ENCODE peak calls at places on chromosomes 16 and 17, in four cellular contexts. Z is GM12878, E is HepG2, J is endothelial cell of umbilical vein. P is an unnamed sample. For H3K36me3 and H3K79me2, the result is how much of the 10 kb centered on the place peaks cover.

GRCh38 chr16:49833055-49833454 is 22.9 kb downstream of the ZNF423 start:
- DNase-seq in Z (no peak), J (peak), E (no peak), P (no peak)

GRCh38 chr16:59213952-59214351 is 479.8 kb upstream of the GOT2 start:
- DNase-seq in J (no peak), E (no peak), Z (no peak), P (no peak)

GRCh38 chr16:86240716-86241363 is 269.5 kb upstream of the FOXF1 start:
- DNase-seq in Z (no peak), E (no peak), J (no peak), P (no peak)

GRCh38 chr16:50235581-50235980 is 30.8 kb upstream of the ADCY7 start:
- DNase-seq in E (no peak), J (no peak), Z (no peak), P (peak)

GRCh38 chr16:30874244-30874820 is 19.5 kb downstream of the BCL7C start:
- DNase-seq in E (no peak), J (no peak), Z (no peak), P (no peak)

GRCh38 chr17:8312251-8312650 is 2.2 kb downstream of the ARHGEF15 start:
- DNase-seq in Z (no peak), E (no peak), J (no peak), P (no peak)

GRCh38 chr17:50209472-50210248 is 8.2 kb upstream of the COL1A1 start:
- DNase-seq in E (no peak), Z (no peak), J (no peak), P (no peak)

GRCh38 chr16:106623-107324 is 28.7 kb downstream of the MPG start:
- DNase-seq in E (peak), J (peak), Z (no peak), P (peak)

GRCh38 chr17:69066482-69066881 is 5.8 kb upstream of the ABCA9 start:
- DNase-seq in Z (no peak), J (no peak), E (no peak), P (no peak)

GRCh38 chr16:87835882-87836331 is 33.4 kb downstream of the SLC7A5 start:
- DNase-seq in E (no peak), J (no peak), Z (no peak), P (no peak)

GRCh38 chr16:546909-547770 is 13.1 kb upstream of the PRR35 start:
- DNase-seq in E (no peak), J (peak), Z (no peak), P (no peak)

GRCh38 chr17:63150994-63151464 is 185.0 kb downstream of the TANC2 start:
- DNase-seq in Z (no peak), J (no peak), E (no peak), P (no peak)

GRCh38 chr16:66903544-66904427 is 14.9 kb downstream of the CDH16 start:
- DNase-seq in J (no peak), Z (no peak), E (no peak), P (no peak)

GRCh38 chr16:54822502-54823291 is 108.0 kb upstream of the IRX5 start:
- DNase-seq in E (no peak), Z (no peak), J (no peak), P (no peak)

GRCh38 chr16:19566362-19566761 is 10.9 kb downstream of the VPS35L start:
- DNase-seq in J (no peak), E (no peak), Z (no peak), P (no peak)

GRCh38 chr17:81422776-81423697 is 27.8 kb downstream of the BAHCC1 start:
- DNase-seq in E (peak), Z (no peak), J (peak), P (peak)

GRCh38 chr17:1001640-1002411 is 4.9 kb downstream of the TIMM22 start:
- DNase-seq in Z (no peak), E (no peak), J (no peak), P (no peak)

GRCh38 chr17:1010586-1010985 is 13.7 kb downstream of the TIMM22 start:
- DNase-seq in J (no peak), E (no peak), Z (no peak), P (no peak)

GRCh38 chr17:83128306-83129240 is 49.2 kb downstream of the METRNL start:
- DNase-seq in E (no peak), J (no peak), Z (no peak), P (no peak)

GRCh38 chr17:51259574-51260236 is at the start of gene MBTD1:
- DNase-seq in Z (no peak), J (peak), E (peak), P (peak)

GRCh38 chr17:51260960-51261958 is 913 bp downstream of the UTP18 start:
- DNase-seq in Z (no peak), E (peak), J (peak), P (no peak)

GRCh38 chr17:51260237-51260959 is at the start of gene UTP18:
- DNase-seq in E (peak), J (peak), Z (peak), P (peak)

GRCh38 chr17:51258756-51259573 is 884 bp downstream of the MBTD1 start:
- DNase-seq in Z (no peak), J (peak), E (peak), P (peak)

DNA sequence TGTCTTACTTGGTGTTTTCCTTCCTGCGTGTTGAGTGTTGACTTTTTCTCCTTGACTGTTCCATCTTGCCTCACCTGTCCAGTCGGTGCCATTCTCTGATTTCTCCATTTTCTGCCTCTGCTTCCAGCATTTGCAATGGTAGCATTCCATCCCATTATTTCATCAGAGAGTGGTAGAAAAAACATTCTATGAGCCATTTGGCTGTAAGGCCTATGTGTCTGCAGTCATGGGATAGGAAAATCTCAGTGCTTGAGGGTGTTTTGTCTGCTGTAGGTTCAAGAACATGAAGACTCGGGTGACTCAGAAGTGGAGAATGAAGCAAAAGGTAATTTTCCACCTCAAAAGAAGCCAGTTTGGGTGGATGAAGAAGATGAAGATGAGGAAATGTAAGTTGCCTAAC is 2.7 kb downstream of the UTP18 start:
- DNase-seq in E (no peak), J (no peak), Z (no peak), P (no peak)
- H3K36me3 ChIP-seq in E (under half), J (under half), Z (under half), P (under half)

DNA sequence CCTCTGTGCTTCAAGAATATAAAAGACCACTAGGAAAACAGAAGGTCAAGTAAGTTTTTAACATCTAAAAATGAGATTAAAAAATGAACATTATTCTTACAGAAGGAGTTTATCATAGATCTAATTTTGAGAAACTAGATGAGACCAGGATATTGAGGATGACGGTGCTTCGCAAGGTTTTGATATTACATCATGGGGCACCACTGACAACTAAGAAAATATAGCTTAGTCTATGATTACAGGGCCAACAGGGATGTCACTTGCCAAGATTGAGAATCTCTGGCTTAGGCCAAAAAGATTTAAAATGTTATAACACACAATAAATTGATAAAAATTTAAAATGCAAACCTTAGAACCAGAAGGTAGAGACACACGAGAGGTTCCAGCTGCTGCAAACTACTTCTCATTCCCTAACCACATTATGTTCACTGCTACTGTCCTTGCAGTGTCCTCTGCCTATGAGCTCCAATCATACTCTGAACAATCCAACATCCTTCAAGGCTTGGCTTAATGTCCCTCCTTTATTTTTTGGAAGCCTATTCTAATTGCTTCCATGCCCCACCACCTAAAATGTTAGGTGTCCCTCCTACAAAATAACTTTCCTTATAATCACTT is 33.2 kb downstream of the USP32 start:
- DNase-seq in E (no peak), Z (no peak), J (no peak), P (no peak)
- H3K79me2 ChIP-seq in E (under half), Z (under half), J (under half), P (under half)

DNA sequence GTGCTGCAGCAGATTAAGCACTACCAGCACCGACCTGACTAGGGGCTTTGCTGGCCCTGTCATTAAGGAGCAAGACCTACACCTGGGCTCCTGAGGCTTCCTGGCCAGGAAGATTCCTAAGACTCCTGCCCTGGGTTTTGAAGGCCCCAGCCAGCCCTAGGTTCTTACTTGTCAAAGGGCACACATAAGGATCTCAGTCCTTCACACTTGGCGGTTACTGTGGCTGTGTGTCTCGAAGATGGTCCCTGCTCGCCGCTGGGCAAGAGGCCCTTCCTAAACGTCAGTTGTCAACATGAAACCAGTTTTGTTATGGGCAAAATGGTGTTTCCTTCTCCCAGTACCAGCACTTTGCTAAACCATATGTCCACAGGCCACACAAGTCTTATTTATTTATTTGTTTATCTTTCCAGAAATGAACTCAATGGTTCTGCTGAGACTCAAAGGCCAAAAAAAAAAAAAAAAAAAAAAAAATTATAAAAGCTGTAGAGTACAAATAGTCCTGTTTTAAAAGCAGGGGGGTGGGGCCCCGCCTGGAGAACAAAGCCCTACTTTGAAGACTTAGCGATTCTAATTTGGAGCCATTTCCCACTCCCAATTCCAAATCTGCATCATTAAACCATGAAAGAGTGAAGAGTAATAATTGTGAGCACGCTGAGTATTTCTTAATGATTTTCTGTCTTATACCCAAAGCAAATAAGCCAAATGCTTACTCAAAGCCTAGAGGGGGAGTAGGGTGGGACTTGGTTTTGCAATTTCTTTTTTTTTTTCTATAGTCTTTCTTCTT is 470.4 kb downstream of the TOX3 start:
- DNase-seq in E (no peak), Z (no peak), J (no peak), P (no peak)
- H3K27ac ChIP-seq in E (no peak), Z (no peak), J (no peak), P (no peak)

DNA sequence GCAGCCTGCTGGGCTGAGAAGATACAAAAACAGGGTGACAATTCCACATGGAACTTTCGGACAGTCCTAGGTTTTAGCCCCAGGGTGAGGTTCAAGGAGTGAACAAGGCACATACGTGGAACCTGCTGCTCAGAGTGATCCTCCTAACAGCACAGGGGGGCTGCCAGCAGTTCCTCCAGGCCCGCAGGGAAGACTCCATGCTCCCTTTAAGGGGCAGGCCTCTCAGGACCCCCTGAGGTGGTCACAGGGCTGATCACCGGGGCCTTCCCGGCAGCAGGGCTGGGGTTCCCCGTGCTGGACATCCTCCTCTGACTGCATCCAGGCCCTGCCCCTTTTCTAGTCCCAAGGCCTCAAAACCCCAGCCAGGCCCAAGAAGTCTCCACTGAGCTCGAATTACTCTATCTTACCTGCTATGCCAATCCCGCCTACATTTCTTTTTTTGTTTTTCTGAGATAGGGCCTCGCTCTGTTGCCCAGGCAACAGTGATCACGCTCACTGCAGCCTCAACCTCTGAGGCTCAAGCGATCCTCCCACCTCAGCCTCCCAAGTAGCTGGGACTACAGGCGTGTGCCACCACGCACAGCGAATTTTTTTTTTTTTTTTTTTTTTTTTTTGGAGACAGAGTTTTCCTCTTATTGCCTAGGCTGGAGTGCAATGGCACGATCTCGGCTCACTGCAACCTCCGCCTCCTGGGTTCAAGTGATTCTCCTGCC is 10.4 kb downstream of the CANT1 start:
- DNase-seq in E (no peak), Z (no peak), J (no peak), P (no peak)
- H3K36me3 ChIP-seq in E (under half), Z (under half), J (under half), P (under half)

DNA sequence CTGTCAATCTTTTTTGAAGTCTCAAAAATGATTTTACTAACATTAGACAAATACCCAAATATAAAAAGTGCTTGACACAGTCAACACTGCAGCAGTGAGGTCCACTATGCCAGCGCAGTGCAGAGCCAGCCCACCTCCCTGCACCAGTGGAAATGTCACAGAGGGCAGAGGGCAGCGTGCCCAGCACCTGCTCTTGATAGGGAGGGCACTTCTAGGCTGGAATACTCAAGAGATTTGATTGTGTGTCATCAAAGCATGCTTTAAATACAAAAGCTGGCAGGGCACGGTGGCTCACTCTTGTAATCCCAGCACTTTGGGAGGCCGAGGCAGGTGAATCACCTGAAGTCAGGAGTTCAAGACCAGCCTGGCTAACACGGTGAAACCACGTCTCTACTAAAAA is 136.0 kb downstream of the ANKRD11 start:
- DNase-seq in J (no peak), E (no peak), Z (no peak), P (no peak)
- H3K79me2 ChIP-seq in J (half or more), E (half or more), Z (half or more), P (half or more)

DNA sequence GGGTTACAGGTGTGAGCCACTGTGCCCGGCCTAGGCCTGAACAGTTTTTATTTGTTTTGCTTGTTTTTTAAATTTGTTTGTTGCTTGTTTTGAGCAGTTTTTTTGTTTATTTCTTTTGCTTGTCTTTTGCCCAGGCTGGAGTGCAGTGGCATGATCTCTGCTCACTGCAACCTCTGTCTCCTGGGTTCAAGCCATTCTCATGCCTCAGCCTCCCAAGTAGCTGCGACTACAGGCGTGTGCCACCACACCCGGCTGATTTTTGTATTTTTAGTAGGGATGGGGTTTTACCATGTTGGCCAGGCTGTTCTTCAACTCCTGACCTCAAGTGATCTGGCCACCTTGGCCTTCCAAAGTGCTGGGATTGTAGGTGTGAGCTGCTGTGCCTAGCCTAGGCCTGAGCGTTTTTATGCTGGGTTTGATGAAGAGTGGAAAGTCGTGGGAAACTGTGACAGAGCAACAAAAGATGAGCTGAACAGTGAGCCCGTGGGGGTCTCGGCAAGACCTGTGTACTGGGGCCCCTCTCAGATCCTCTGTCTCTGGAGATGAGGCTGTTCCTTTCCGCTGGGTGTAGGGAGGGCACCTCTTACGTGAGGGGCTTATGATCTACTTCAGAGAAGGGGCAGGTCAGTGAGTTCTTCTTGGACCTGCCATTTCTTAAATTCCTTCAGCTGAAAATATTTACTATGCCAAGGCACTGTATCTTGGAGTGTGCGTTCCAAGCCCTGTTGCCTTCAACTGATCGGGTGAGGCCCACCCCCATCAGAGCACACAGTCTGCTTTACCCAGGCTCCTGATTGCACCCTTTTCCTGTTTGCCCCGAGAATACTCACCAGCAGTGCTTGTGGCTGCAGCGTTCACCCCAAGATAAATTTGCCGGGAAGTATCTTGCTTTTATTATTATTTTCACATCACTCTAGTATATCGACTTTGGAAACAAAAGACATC is 322.1 kb downstream of the SEC14L1 start:
- DNase-seq in E (no peak), Z (no peak), J (no peak), P (no peak)
- H3K27ac ChIP-seq in E (peak), Z (peak), J (no peak), P (no peak)

DNA sequence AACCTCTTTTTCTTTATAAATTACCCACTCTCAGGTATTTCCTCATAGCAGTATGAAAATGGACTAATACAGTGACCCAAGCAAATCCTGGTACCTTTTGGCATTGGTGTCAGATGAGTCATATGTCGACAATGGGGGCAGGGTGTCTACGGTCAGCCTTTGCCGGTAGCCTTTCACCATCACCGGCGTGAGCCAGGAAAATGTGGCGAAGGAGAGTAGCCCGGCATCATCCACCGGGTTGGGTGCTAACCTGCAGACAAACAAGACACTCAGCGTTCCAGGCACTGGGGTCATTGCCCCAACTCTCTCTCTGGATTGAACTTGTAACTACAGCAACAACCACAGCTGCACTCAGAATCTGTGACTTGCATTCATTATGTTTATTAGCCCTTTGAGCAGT is 12.0 kb downstream of the ABCC12 start:
- DNase-seq in J (no peak), E (no peak), Z (no peak), P (no peak)
- H3K36me3 ChIP-seq in J (under half), E (under half), Z (under half), P (under half)

GRCh38 chr16:27341971-27342370 is 28.2 kb downstream of the IL4R start:
- DNase-seq in Z (no peak), E (no peak), J (no peak), P (no peak)

GRCh38 chr16:27337024-27337423 is 23.2 kb downstream of the IL4R start:
- DNase-seq in J (no peak), Z (no peak), E (no peak), P (no peak)

GRCh38 chr16:27341549-27341948 is 27.8 kb downstream of the IL4R start:
- DNase-seq in J (no peak), E (no peak), Z (no peak), P (no peak)

GRCh38 chr16:27340654-27341053 is 26.9 kb downstream of the IL4R start:
- DNase-seq in Z (no peak), J (no peak), E (no peak), P (no peak)

GRCh38 chr16:27339180-27339579 is 25.4 kb downstream of the IL4R start:
- DNase-seq in Z (no peak), J (no peak), E (no peak), P (no peak)
- H3K79me2 ChIP-seq in Z (under half), J (under half), E (under half), P (under half)

P was measured in PC-9.